ENCODE peak calls at places on chromosomes 5 and 9, in five cellular contexts. A, P, T, F and H are unnamed samples. For H3K4me1, the result is how much of the 10 kb centered on the place peaks cover.

GRCh38 chr5:90518666-90519065 is 10.7 kb downstream of the LYSMD3 start:
- DNase-seq in A (peak), T (no peak), F (no peak), P (no peak), H (no peak)

GRCh38 chr5:73997936-73998335 is 371.9 kb downstream of the ARHGEF28 start:
- DNase-seq in T (no peak), F (no peak), A (no peak), P (no peak), H (no peak)

GRCh38 chr9:3475300-3476020 is 50.3 kb downstream of the RFX3 start:
- DNase-seq in T (no peak), A (no peak), F (no peak), P (peak), H (no peak)

GRCh38 chr5:66694036-66694435 is 97.8 kb downstream of the MAST4 start:
- DNase-seq in A (no peak), F (no peak), T (no peak), P (no peak), H (no peak)

GRCh38 chr5:79399046-79399445 is 114.9 kb downstream of the HOMER1 start:
- DNase-seq in P (no peak), T (no peak), F (no peak), A (no peak), H (no peak)

GRCh38 chr5:3361811-3362605 is 233.6 kb upstream of the IRX1 start:
- DNase-seq in A (no peak), T (no peak), P (no peak), F (no peak), H (no peak)

GRCh38 chr5:72788851-72789505 is 27.5 kb upstream of the TNPO1 start:
- DNase-seq in T (peak), A (no peak), F (no peak), P (no peak), H (no peak)

GRCh38 chr5:168951764-168952163 is 349.2 kb downstream of the SLIT3 start:
- DNase-seq in A (no peak), P (no peak), F (no peak), T (no peak), H (no peak)

GRCh38 chr5:30000231-30000630 is 1193.3 kb upstream of the CDH6 start:
- DNase-seq in F (no peak), P (no peak), A (no peak), T (no peak), H (no peak)

GRCh38 chr9:16367605-16368424 is 502.7 kb downstream of the BNC2 start:
- DNase-seq in P (no peak), A (no peak), F (no peak), T (no peak), H (no peak)

GRCh38 chr9:132381966-132382541 is 24.6 kb downstream of the TTF1 start:
- DNase-seq in F (peak), A (peak), T (no peak), P (no peak), H (no peak)

DNA sequence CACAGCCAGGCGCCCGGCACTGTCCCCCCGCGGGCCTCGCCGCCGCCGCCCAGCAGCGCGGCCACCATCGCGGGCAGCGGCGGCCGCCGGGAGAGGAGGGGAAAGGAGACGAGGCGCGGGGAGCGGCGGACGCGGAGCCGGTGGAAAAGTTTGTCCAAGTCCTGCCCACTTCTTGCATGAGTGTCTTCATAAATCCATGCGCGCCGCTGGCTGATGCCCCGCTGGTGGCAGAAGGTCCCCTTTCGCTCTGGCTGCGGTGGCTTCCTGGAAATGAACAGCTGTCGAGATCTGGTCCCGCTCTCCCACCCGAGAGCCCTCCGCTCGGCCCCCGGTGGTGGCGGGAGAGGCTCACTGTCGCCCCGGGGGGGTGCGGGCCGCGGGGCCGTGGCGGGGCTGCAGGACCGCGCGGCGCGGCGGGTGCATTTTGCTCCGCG is 577 bp downstream of the GAS1 start:
- DNase-seq in A (no peak), P (peak), T (peak), F (peak), H (peak)
- H3K27ac ChIP-seq in A (no peak), P (no peak), T (peak), F (peak), H (no peak)

GRCh38 chr5:174362514-174362913 is 317.0 kb downstream of the NSG2 start:
- DNase-seq in P (no peak), F (no peak), T (no peak), A (no peak), H (no peak)

GRCh38 chr5:174363934-174364333 is 318.4 kb downstream of the NSG2 start:
- DNase-seq in T (no peak), F (no peak), P (no peak), A (no peak), H (no peak)

DNA sequence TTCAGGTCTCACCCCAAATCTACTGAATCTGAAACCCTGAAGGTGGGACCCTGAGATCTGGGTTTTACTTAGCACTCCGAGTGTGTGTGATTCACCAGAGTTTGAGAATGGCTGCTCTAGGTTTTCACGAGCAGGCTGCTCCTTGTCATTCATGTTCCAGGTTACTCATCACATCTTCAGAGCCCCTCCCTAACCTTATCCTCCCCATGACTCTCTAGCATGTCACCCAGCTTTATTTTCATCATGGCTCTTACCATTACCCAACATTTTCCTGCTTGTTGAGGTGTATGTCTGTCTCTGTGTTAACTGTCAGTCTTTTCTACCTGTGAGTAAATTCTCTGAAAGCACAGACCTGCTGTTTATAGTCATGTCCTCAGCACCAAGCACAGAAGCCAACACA is 319.2 kb downstream of the NSG2 start:
- DNase-seq in P (no peak), T (no peak), F (no peak), A (no peak), H (no peak)
- H3K4me1 ChIP-seq in P (under half), T (under half), F (under half), A (under half), H (under half)

GRCh38 chr5:133870661-133871060 is 97.8 kb downstream of the C5orf15 start:
- DNase-seq in F (peak), A (no peak), P (no peak), T (peak), H (no peak)

GRCh38 chr5:133869675-133869978 is 98.8 kb downstream of the C5orf15 start:
- DNase-seq in T (no peak), P (no peak), F (peak), A (no peak), H (no peak)

GRCh38 chr5:133867851-133868545 is 100.4 kb downstream of the C5orf15 start:
- DNase-seq in A (no peak), T (no peak), F (peak), P (no peak), H (no peak)

GRCh38 chr5:133867341-133867740 is 101.1 kb downstream of the C5orf15 start:
- DNase-seq in P (no peak), T (no peak), F (peak), A (no peak), H (no peak)

DNA sequence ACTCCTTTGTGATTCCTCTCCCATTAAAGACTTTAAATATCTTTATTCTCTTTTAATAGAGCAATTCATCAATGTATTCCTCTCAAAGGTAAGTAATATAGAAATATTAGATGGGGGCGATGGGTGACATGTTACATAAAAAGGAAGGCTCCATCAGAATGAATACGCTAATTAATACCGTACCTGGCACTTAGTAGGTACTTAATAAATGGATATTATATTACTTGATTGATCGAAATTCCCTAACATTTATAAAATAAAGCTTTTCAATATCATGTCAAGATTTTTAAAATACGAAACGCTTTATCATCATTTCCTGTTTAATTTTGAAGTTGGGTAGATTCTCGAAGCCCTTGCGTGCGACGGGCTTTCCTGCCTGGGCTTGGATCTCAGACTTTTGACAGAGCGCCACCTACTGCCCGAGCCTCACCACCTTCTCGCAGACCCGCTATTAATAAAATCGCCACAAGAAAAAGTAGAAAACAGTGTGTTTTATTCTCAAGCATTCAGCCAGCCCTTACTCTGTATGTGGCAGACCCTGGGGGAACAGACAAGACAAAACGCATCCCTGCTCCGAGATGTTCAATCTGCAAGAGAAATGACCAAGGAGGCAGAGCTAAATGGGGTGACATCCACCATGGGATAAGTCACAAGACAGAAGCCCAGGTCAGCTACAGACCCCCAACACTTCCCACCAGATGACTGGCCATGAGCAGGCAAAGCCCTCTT is 99.3 kb downstream of the C5orf15 start:
- DNase-seq in T (peak), F (peak), A (peak), P (peak), H (peak)
- H3K27ac ChIP-seq in T (no peak), F (no peak), A (no peak), P (no peak), H (no peak)

DNA sequence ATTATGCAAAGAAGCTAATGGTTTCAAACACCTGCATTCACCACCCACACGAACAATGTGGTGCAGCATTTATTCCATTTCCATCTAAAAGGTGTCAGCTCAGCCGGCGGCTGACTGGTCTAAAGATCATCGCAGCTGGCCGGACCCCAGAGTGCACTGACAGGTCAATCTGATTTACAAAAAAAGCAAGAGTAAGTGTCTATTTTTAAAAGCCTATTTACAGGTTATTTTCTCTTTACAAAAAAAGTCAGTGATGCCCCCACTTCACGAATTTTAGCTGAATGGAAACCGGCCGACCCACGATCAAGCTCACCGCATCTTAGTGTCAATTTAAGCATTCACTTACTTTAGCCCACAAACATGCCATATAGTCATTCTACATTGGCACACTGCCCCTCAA is 58.3 kb downstream of the SEMA4D start:
- DNase-seq in T (no peak), P (no peak), F (no peak), A (no peak), H (no peak)
- H3K4me1 ChIP-seq in T (under half), P (half or more), F (under half), A (half or more), H (half or more)

GRCh38 chr9:136687721-136688223 is 515 bp upstream of the AGPAT2 start:
- DNase-seq in T (no peak), A (no peak), P (no peak), F (no peak), H (no peak)

GRCh38 chr9:136689108-136689460 is 1.8 kb upstream of the AGPAT2 start:
- DNase-seq in T (no peak), A (no peak), F (no peak), P (no peak), H (no peak)

GRCh38 chr9:136690104-136690840 is 3.0 kb upstream of the AGPAT2 start:
- DNase-seq in P (no peak), F (no peak), T (no peak), A (no peak), H (no peak)

GRCh38 chr9:136686794-136687711 is at the start of gene AGPAT2:
- DNase-seq in T (peak), A (peak), P (peak), F (peak), H (peak)

GRCh38 chr9:136688274-136689107 is 1.2 kb upstream of the AGPAT2 start:
- DNase-seq in A (no peak), T (peak), F (no peak), P (no peak), H (no peak)
- H3K27ac ChIP-seq in A (no peak), T (no peak), F (no peak), P (no peak), H (no peak)

GRCh38 chr5:190366-191035 is 794 bp upstream of the LRRC14B start:
- DNase-seq in A (peak), P (peak), F (peak), T (no peak), H (no peak)
- H3K4me1 ChIP-seq in A (half or more), P (under half), F (under half), T (under half), H (under half)